ENCODE peak calls at places on chromosomes 13 and 19, in ten cellular contexts. J is fibroblast of lung, E is heart right ventricle, G is ovary, U is PC-3, Z is A673, R is neural progenitor cell, C is ascending aorta, O is lung, H is upper lobe of right lung. W is an unnamed sample.

GRCh38 chr19:13154241-13154778 is 4.1 kb downstream of the IER2 start:
- DNase-seq in R (peak), O (peak), E (peak), C (peak), G (peak), H (peak), U (peak), J (peak), Z (peak), W (peak)

GRCh38 chr19:49637865-49638350 is 2.0 kb downstream of the RRAS start:
- DNase-seq in E (peak), O (peak), R (peak), J (peak), U (peak), C (peak), G (peak), H (peak), Z (peak), W (peak)

GRCh38 chr13:51613535-51613934 is 29.3 kb downstream of the WDFY2 start:
- DNase-seq in J (no peak), Z (no peak), H (no peak), G (no peak), C (no peak), R (no peak), O (no peak), E (no peak), U (no peak), W (no peak)

GRCh38 chr13:71079638-71080037 is 787.4 kb downstream of the DACH1 start:
- DNase-seq in H (no peak), R (no peak), E (no peak), U (no peak), O (no peak), G (no peak), Z (no peak), C (no peak), J (peak), W (no peak)

GRCh38 chr13:103386341-103386740 is 320.1 kb upstream of the SLC10A2 start:
- DNase-seq in U (peak), Z (no peak), C (no peak), R (no peak), O (no peak), E (no peak), H (no peak), G (no peak), J (peak), W (peak)

GRCh38 chr19:45150731-45151725 is 9.8 kb downstream of the NKPD1 start:
- DNase-seq in R (no peak), O (no peak), C (no peak), G (no peak), E (no peak), Z (no peak), U (peak), J (no peak), H (no peak), W (no peak)

GRCh38 chr19:44588753-44589112 is 24.6 kb upstream of the IGSF23 start:
- DNase-seq in Z (no peak), E (no peak), U (peak), R (no peak), C (no peak), J (no peak), H (no peak), G (no peak), O (no peak), W (no peak)

GRCh38 chr13:49216334-49216733 is 3.8 kb upstream of the MLNR start:
- DNase-seq in Z (no peak), C (no peak), E (no peak), O (no peak), J (no peak), G (no peak), U (no peak), R (no peak), H (no peak), W (no peak)

GRCh38 chr19:12833747-12834417 is 497 bp downstream of the RTBDN start:
- DNase-seq in J (no peak), C (no peak), H (peak), Z (peak), U (peak), R (peak), O (no peak), E (peak), G (no peak), W (peak)

GRCh38 chr13:90365130-90365529 is 982.4 kb upstream of the MIR17HG start:
- DNase-seq in J (peak), R (no peak), E (no peak), Z (no peak), H (no peak), G (no peak), C (no peak), O (no peak), U (no peak), W (no peak)

GRCh38 chr19:55585658-55586339 is 5.2 kb upstream of the ZNF579 start:
- DNase-seq in O (peak), R (peak), J (peak), E (peak), H (peak), G (peak), U (no peak), Z (peak), C (no peak), W (no peak)

GRCh38 chr13:43196171-43196611 is 172.8 kb downstream of the DNAJC15 start:
- DNase-seq in O (no peak), Z (peak), E (peak), U (no peak), C (no peak), H (no peak), G (peak), R (no peak), J (no peak), W (no peak)

GRCh38 chr19:35715355-35715809 is 2.4 kb upstream of the KMT2B start:
- DNase-seq in U (no peak), E (no peak), Z (no peak), O (no peak), R (no peak), G (no peak), J (no peak), C (no peak), H (no peak), W (no peak)

GRCh38 chr19:39997595-39998216 is 846 bp downstream of the ZNF546 start:
- DNase-seq in O (no peak), J (peak), R (no peak), Z (no peak), G (no peak), E (no peak), U (no peak), H (no peak), C (no peak), W (no peak)

GRCh38 chr13:30654430-30654829 is 36.7 kb downstream of the USPL1 start:
- DNase-seq in J (no peak), R (no peak), H (no peak), O (no peak), E (no peak), C (no peak), Z (no peak), U (no peak), G (no peak), W (no peak)

GRCh38 chr19:54456423-54457373 is 6.9 kb downstream of the LENG9 start:
- DNase-seq in H (no peak), E (no peak), C (no peak), G (no peak), Z (no peak), O (no peak), U (no peak), R (no peak), J (no peak), W (no peak)

GRCh38 chr19:5913739-5914357 is at the start of gene CAPS:
- DNase-seq in O (peak), J (peak), H (peak), Z (no peak), U (peak), C (no peak), R (no peak), G (no peak), E (peak), W (peak)

GRCh38 chr19:39052243-39052746 is 19.9 kb upstream of the FBXO27 start:
- DNase-seq in U (peak), Z (peak), O (peak), C (no peak), R (peak), J (peak), E (peak), H (peak), G (peak), W (no peak)

GRCh38 chr13:111213964-111214726 is 99.0 kb downstream of the ARHGEF7 start:
- DNase-seq in Z (no peak), G (no peak), U (no peak), C (no peak), J (no peak), H (no peak), O (peak), E (no peak), R (no peak), W (no peak)

GRCh38 chr13:74280795-74281490 is 146.7 kb upstream of the KLF12 start:
- DNase-seq in E (no peak), J (peak), Z (no peak), H (no peak), C (no peak), O (no peak), R (no peak), G (no peak), U (no peak), W (no peak)

GRCh38 chr13:48334534-48335127 is 31.1 kb downstream of the RB1 start:
- DNase-seq in C (no peak), J (peak), O (no peak), G (no peak), R (peak), U (peak), Z (peak), E (no peak), H (no peak), W (peak)

GRCh38 chr13:110238795-110239194 is 68.2 kb downstream of the COL4A1 start:
- DNase-seq in Z (no peak), U (no peak), G (no peak), H (no peak), J (no peak), O (no peak), C (no peak), E (no peak), R (no peak), W (no peak)

GRCh38 chr13:111409413-111409812 is 89.0 kb downstream of the TEX29 start:
- DNase-seq in Z (no peak), G (no peak), E (no peak), O (no peak), U (no peak), C (no peak), J (no peak), H (no peak), R (no peak), W (no peak)

GRCh38 chr13:45456196-45456972 is 8.4 kb upstream of the COG3 start:
- DNase-seq in H (no peak), G (no peak), O (no peak), U (peak), E (no peak), Z (no peak), C (no peak), R (no peak), J (peak), W (peak)

GRCh38 chr13:36715841-36716240 is 42.0 kb downstream of the SERTM1 start:
- DNase-seq in U (no peak), E (no peak), Z (no peak), J (no peak), C (no peak), G (no peak), O (no peak), R (no peak), H (no peak), W (no peak)

GRCh38 chr19:5563941-5564612 is 3.7 kb downstream of the TINCR start:
- DNase-seq in G (no peak), J (no peak), H (no peak), R (no peak), C (no peak), U (peak), E (no peak), Z (peak), O (no peak), W (peak)

GRCh38 chr13:52862358-52863206 is 14.1 kb upstream of the PCDH8 start:
- DNase-seq in G (no peak), U (peak), J (no peak), Z (peak), C (no peak), E (no peak), O (no peak), H (no peak), R (peak), W (peak)

GRCh38 chr19:33872445-33873320 is 76.0 kb downstream of the KCTD15 start:
- DNase-seq in E (no peak), U (no peak), R (no peak), C (no peak), Z (no peak), H (no peak), J (no peak), O (no peak), G (no peak), W (no peak)

GRCh38 chr13:113288880-113289279 is 8.2 kb upstream of the LAMP1 start:
- DNase-seq in J (no peak), C (no peak), H (no peak), O (no peak), U (no peak), Z (no peak), E (no peak), R (no peak), G (no peak), W (peak)

GRCh38 chr19:58183822-58184215 is 958 bp downstream of the ZNF274 start:
- DNase-seq in O (no peak), H (no peak), J (no peak), C (no peak), E (no peak), R (no peak), Z (no peak), G (no peak), U (no peak), W (no peak)

GRCh38 chr13:26538363-26539317 is 18.8 kb upstream of the WASF3 start:
- DNase-seq in O (no peak), U (peak), E (no peak), J (no peak), C (no peak), Z (peak), H (no peak), R (no peak), G (no peak), W (no peak)

GRCh38 chr13:40539954-40540706 is 126.3 kb downstream of the FOXO1 start:
- DNase-seq in U (peak), Z (peak), R (peak), H (no peak), E (no peak), J (peak), O (no peak), G (no peak), C (no peak), W (peak)

GRCh38 chr19:43476606-43477005 is 11.2 kb upstream of the LYPD3 start:
- DNase-seq in E (no peak), U (peak), G (no peak), R (no peak), Z (peak), J (peak), O (no peak), H (no peak), C (no peak), W (no peak)

DNA sequence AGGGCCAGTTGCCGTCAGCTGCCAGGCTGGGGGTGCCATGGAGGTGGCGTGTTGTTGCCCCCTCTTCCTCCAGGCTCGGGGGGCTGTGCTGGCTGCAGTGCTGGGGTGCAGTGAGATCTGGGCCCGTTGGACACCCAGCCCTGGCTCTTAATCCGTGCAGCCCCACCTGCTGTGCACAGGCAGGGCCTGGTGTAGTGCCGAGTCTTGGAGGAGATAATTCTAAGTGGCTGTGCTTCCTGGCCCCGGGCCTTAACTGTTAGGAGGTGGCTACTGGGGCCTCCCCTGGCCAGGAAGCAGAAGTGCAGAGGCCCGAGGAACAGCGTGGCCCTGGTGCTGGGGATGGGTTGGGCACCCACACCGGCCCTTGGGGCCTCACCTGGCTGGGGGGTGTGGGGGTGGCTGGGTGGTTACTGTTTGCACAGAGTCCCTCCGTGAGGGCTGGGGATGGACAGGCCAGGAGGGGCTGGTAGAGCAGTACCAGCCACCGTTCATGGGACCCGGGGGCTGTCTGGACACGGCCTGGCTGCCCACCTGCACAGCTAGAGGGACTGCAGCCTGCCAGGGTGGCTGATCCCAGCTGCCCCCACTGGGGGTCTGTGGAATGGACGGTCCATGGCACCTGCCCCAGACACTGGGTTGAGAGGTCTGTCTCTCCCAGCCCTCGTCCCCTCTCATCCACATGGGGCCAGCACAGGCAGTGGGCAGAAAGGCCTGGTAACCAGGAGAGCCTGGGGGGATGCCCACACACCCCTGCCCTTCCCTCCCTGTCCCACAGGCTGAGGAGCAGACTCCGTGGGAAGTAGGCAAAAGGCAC is 3.3 kb downstream of the GPX4 start:
- DNase-seq in O (no peak), H (no peak), U (peak), Z (peak), G (no peak), J (peak), C (no peak), E (no peak), R (no peak), W (peak)
- H3K27ac ChIP-seq in O (no peak), H (no peak), U (peak), Z (no peak), G (no peak), J (no peak), C (no peak), E (no peak), R (no peak), W (peak)

DNA sequence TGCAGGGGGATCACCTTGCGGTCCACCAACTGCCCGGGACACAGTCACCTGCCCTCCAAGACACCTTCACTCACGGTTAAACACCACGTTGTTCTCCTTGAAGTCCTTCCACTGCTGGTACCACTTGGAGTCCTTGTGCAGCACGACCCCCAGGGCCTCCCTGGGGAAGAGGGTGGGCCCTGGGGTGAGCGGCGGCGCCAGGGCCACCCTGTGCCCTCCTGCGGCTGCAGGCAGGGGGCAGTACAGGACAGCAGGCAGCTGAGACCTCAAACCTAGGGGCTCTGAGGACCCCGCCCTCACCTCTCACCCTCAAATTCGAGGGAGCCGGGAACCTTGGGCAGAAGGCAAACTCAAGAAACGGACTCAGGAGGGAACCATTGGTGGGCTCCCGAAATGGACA is 7.5 kb upstream of the CTXN1 start:
- DNase-seq in H (no peak), R (no peak), E (no peak), J (no peak), G (no peak), C (no peak), O (no peak), U (no peak), Z (no peak), W (no peak)
- TF ChIP-seq CTCF in H (peak), R (peak), E (no peak), J (peak), G (no peak), C (no peak), O (no peak), U (peak), Z (peak), W (no peak)

GRCh38 chr19:17325133-17325532 is 9.5 kb downstream of the ANO8 start:
- DNase-seq in R (no peak), U (no peak), Z (no peak), J (no peak), G (no peak), O (no peak), E (no peak), H (no peak), C (no peak), W (no peak)
- H3K27ac ChIP-seq in R (no peak), U (no peak), Z (no peak), J (no peak), G (no peak), O (no peak), E (no peak), H (no peak), C (no peak), W (peak)

GRCh38 chr13:97221989-97222700 is at the start of gene MBNL2:
- DNase-seq in C (peak), G (peak), E (peak), J (peak), H (peak), Z (peak), R (peak), U (peak), O (peak), W (peak)

GRCh38 chr13:97224544-97225324 is 2.6 kb downstream of the MBNL2 start:
- DNase-seq in Z (no peak), H (no peak), U (peak), R (no peak), E (no peak), J (peak), G (no peak), O (no peak), C (no peak), W (peak)

GRCh38 chr13:97222934-97223710 is 989 bp downstream of the MBNL2 start:
- DNase-seq in U (peak), E (no peak), J (no peak), R (peak), Z (peak), O (no peak), H (no peak), G (no peak), C (no peak), W (no peak)

GRCh38 chr13:97225533-97225932 is 3.4 kb downstream of the MBNL2 start:
- DNase-seq in U (no peak), H (no peak), R (no peak), Z (no peak), G (no peak), C (no peak), O (no peak), J (no peak), E (no peak), W (no peak)

GRCh38 chr13:97223711-97224461 is 1.8 kb downstream of the MBNL2 start:
- DNase-seq in G (peak), J (peak), H (no peak), C (no peak), E (peak), Z (peak), R (peak), O (peak), U (peak), W (peak)
- TF ChIP-seq CTCF in G (no peak), J (no peak), H (no peak), C (no peak), E (no peak), Z (no peak), R (no peak), O (no peak), U (no peak), W (no peak)

GRCh38 chr19:22528956-22529355 is 105.2 kb upstream of the ZNF492 start:
- DNase-seq in E (no peak), U (no peak), J (no peak), C (no peak), G (peak), Z (no peak), H (no peak), R (no peak), O (no peak), W (no peak)

GRCh38 chr19:22530042-22530441 is 104.1 kb upstream of the ZNF492 start:
- DNase-seq in U (no peak), C (no peak), Z (no peak), H (no peak), E (no peak), R (no peak), G (no peak), J (no peak), O (no peak), W (no peak)

GRCh38 chr19:22527554-22527953 is 105.4 kb upstream of the ZNF98 start:
- DNase-seq in E (no peak), Z (no peak), J (no peak), R (no peak), U (no peak), O (no peak), G (no peak), C (no peak), H (peak), W (no peak)

GRCh38 chr19:22523940-22524339 is 101.8 kb upstream of the ZNF98 start:
- DNase-seq in U (no peak), C (no peak), H (no peak), R (no peak), G (no peak), O (no peak), J (no peak), Z (no peak), E (no peak), W (no peak)

GRCh38 chr19:22526661-22527272 is 104.6 kb upstream of the ZNF98 start:
- DNase-seq in R (no peak), Z (no peak), E (no peak), U (no peak), H (peak), C (no peak), J (no peak), O (no peak), G (peak), W (no peak)
- H3K27ac ChIP-seq in R (no peak), Z (no peak), E (no peak), U (no peak), H (no peak), C (peak), J (no peak), O (no peak), G (peak), W (no peak)

GRCh38 chr13:27783111-27783510 is 9.2 kb upstream of the GSX1 start:
- DNase-seq in O (no peak), E (no peak), U (peak), R (peak), Z (no peak), J (peak), H (no peak), G (no peak), C (no peak), W (peak)
- TF ChIP-seq CTCF in O (peak), E (no peak), U (peak), R (peak), Z (peak), J (peak), H (no peak), G (no peak), C (no peak), W (no peak)